ENCODE peak calls at places on chromosomes 4 and X, in nine cellular contexts. One of them, this sample, is unnamed.

GRCh38 chr4:57430706-57431105 is 320.5 kb upstream of the IGFBP7 start:
- DNase-seq in SW 1271: no peak
- DNase-seq in activated T-helper 1 cell treated with anti-CD3 and anti-CD28 coated beads, Interleukin-2, amount 50 U/mL, for 16 hours: no peak
- DNase-seq in NCI-H1436 treated with DMSO at 0.1 percent for 48 hours: no peak
- DNase-seq in amniotic epithelial cell: no peak
- DNase-seq in central memory CD4-positive, alpha-beta T cell: no peak
- DNase-seq in GM12891: no peak
- DNase-seq in psoas muscle: no peak
- DNase-seq in activated naive CD8-positive, alpha-beta T cell treated with anti-CD3 and anti-CD28 coated beads, Interleukin-2, amount 50 U/mL, for 24 hours: no peak
- DNase-seq in this sample: no peak

GRCh38 chr4:127196656-127197352 is 436.0 kb upstream of the INTU start:
- DNase-seq in psoas muscle: peak
- DNase-seq in activated naive CD8-positive, alpha-beta T cell treated with anti-CD3 and anti-CD28 coated beads, Interleukin-2, amount 50 U/mL, for 24 hours: no peak
- DNase-seq in NCI-H1436 treated with DMSO at 0.1 percent for 48 hours: no peak
- DNase-seq in central memory CD4-positive, alpha-beta T cell: no peak
- DNase-seq in amniotic epithelial cell: no peak
- DNase-seq in GM12891: no peak
- DNase-seq in activated T-helper 1 cell treated with anti-CD3 and anti-CD28 coated beads, Interleukin-2, amount 50 U/mL, for 16 hours: no peak
- DNase-seq in SW 1271: no peak
- DNase-seq in this sample: no peak

GRCh38 chrX:9340619-9341304 is 124.1 kb upstream of the TBL1X start:
- DNase-seq in activated naive CD8-positive, alpha-beta T cell treated with anti-CD3 and anti-CD28 coated beads, Interleukin-2, amount 50 U/mL, for 24 hours: no peak
- DNase-seq in psoas muscle: peak
- DNase-seq in GM12891: no peak
- DNase-seq in SW 1271: no peak
- DNase-seq in central memory CD4-positive, alpha-beta T cell: peak
- DNase-seq in activated T-helper 1 cell treated with anti-CD3 and anti-CD28 coated beads, Interleukin-2, amount 50 U/mL, for 16 hours: no peak
- DNase-seq in NCI-H1436 treated with DMSO at 0.1 percent for 48 hours: no peak
- DNase-seq in amniotic epithelial cell: peak
- DNase-seq in this sample: peak

GRCh38 chr4:98938386-98938785 is 9.5 kb upstream of the EIF4E start:
- DNase-seq in amniotic epithelial cell: no peak
- DNase-seq in NCI-H1436 treated with DMSO at 0.1 percent for 48 hours: no peak
- DNase-seq in GM12891: no peak
- DNase-seq in psoas muscle: no peak
- DNase-seq in activated naive CD8-positive, alpha-beta T cell treated with anti-CD3 and anti-CD28 coated beads, Interleukin-2, amount 50 U/mL, for 24 hours: no peak
- DNase-seq in SW 1271: no peak
- DNase-seq in central memory CD4-positive, alpha-beta T cell: no peak
- DNase-seq in activated T-helper 1 cell treated with anti-CD3 and anti-CD28 coated beads, Interleukin-2, amount 50 U/mL, for 16 hours: no peak
- DNase-seq in this sample: no peak

GRCh38 chr4:169649545-169650226 is 29.3 kb downstream of the CLCN3 start:
- DNase-seq in NCI-H1436 treated with DMSO at 0.1 percent for 48 hours: no peak
- DNase-seq in amniotic epithelial cell: peak
- DNase-seq in GM12891: no peak
- DNase-seq in central memory CD4-positive, alpha-beta T cell: no peak
- DNase-seq in SW 1271: no peak
- DNase-seq in activated naive CD8-positive, alpha-beta T cell treated with anti-CD3 and anti-CD28 coated beads, Interleukin-2, amount 50 U/mL, for 24 hours: no peak
- DNase-seq in psoas muscle: no peak
- DNase-seq in activated T-helper 1 cell treated with anti-CD3 and anti-CD28 coated beads, Interleukin-2, amount 50 U/mL, for 16 hours: no peak
- DNase-seq in this sample: no peak

GRCh38 chrX:95509474-95509873 is 1175.2 kb upstream of the DIAPH2 start:
- DNase-seq in activated naive CD8-positive, alpha-beta T cell treated with anti-CD3 and anti-CD28 coated beads, Interleukin-2, amount 50 U/mL, for 24 hours: no peak
- DNase-seq in psoas muscle: no peak
- DNase-seq in activated T-helper 1 cell treated with anti-CD3 and anti-CD28 coated beads, Interleukin-2, amount 50 U/mL, for 16 hours: no peak
- DNase-seq in NCI-H1436 treated with DMSO at 0.1 percent for 48 hours: no peak
- DNase-seq in amniotic epithelial cell: no peak
- DNase-seq in central memory CD4-positive, alpha-beta T cell: no peak
- DNase-seq in GM12891: no peak
- DNase-seq in SW 1271: no peak
- DNase-seq in this sample: no peak

GRCh38 chrX:72236841-72237240 is 2.0 kb downstream of the ERCC6L start:
- DNase-seq in central memory CD4-positive, alpha-beta T cell: no peak
- DNase-seq in GM12891: no peak
- DNase-seq in NCI-H1436 treated with DMSO at 0.1 percent for 48 hours: no peak
- DNase-seq in SW 1271: no peak
- DNase-seq in activated T-helper 1 cell treated with anti-CD3 and anti-CD28 coated beads, Interleukin-2, amount 50 U/mL, for 16 hours: no peak
- DNase-seq in psoas muscle: no peak
- DNase-seq in activated naive CD8-positive, alpha-beta T cell treated with anti-CD3 and anti-CD28 coated beads, Interleukin-2, amount 50 U/mL, for 24 hours: no peak
- DNase-seq in amniotic epithelial cell: no peak
- DNase-seq in this sample: no peak

GRCh38 chr4:38949416-38950051 is 81.9 kb downstream of the FAM114A1 start:
- DNase-seq in activated T-helper 1 cell treated with anti-CD3 and anti-CD28 coated beads, Interleukin-2, amount 50 U/mL, for 16 hours: no peak
- DNase-seq in central memory CD4-positive, alpha-beta T cell: peak
- DNase-seq in activated naive CD8-positive, alpha-beta T cell treated with anti-CD3 and anti-CD28 coated beads, Interleukin-2, amount 50 U/mL, for 24 hours: peak
- DNase-seq in psoas muscle: no peak
- DNase-seq in amniotic epithelial cell: peak
- DNase-seq in NCI-H1436 treated with DMSO at 0.1 percent for 48 hours: no peak
- DNase-seq in SW 1271: peak
- DNase-seq in GM12891: no peak
- DNase-seq in this sample: no peak

GRCh38 chrX:19846995-19847790 is 40.2 kb downstream of the SH3KBP1 start:
- DNase-seq in GM12891: no peak
- DNase-seq in NCI-H1436 treated with DMSO at 0.1 percent for 48 hours: no peak
- DNase-seq in activated T-helper 1 cell treated with anti-CD3 and anti-CD28 coated beads, Interleukin-2, amount 50 U/mL, for 16 hours: no peak
- DNase-seq in psoas muscle: no peak
- DNase-seq in activated naive CD8-positive, alpha-beta T cell treated with anti-CD3 and anti-CD28 coated beads, Interleukin-2, amount 50 U/mL, for 24 hours: peak
- DNase-seq in amniotic epithelial cell: peak
- DNase-seq in central memory CD4-positive, alpha-beta T cell: no peak
- DNase-seq in SW 1271: no peak
- DNase-seq in this sample: no peak

GRCh38 chr4:123340381-123340701 is 56.3 kb upstream of the SPRY1 start:
- DNase-seq in NCI-H1436 treated with DMSO at 0.1 percent for 48 hours: no peak
- DNase-seq in psoas muscle: no peak
- DNase-seq in central memory CD4-positive, alpha-beta T cell: no peak
- DNase-seq in activated T-helper 1 cell treated with anti-CD3 and anti-CD28 coated beads, Interleukin-2, amount 50 U/mL, for 16 hours: no peak
- DNase-seq in SW 1271: peak
- DNase-seq in activated naive CD8-positive, alpha-beta T cell treated with anti-CD3 and anti-CD28 coated beads, Interleukin-2, amount 50 U/mL, for 24 hours: no peak
- DNase-seq in amniotic epithelial cell: peak
- DNase-seq in GM12891: no peak
- DNase-seq in this sample: no peak

GRCh38 chrX:22060451-22060940 is 28.4 kb downstream of the PHEX start:
- DNase-seq in NCI-H1436 treated with DMSO at 0.1 percent for 48 hours: no peak
- DNase-seq in activated naive CD8-positive, alpha-beta T cell treated with anti-CD3 and anti-CD28 coated beads, Interleukin-2, amount 50 U/mL, for 24 hours: no peak
- DNase-seq in central memory CD4-positive, alpha-beta T cell: no peak
- DNase-seq in activated T-helper 1 cell treated with anti-CD3 and anti-CD28 coated beads, Interleukin-2, amount 50 U/mL, for 16 hours: no peak
- DNase-seq in SW 1271: peak
- DNase-seq in psoas muscle: no peak
- DNase-seq in amniotic epithelial cell: peak
- DNase-seq in GM12891: no peak
- DNase-seq in this sample: no peak

GRCh38 chrX:1582686-1583437 is 8.5 kb upstream of the AKAP17A start:
- DNase-seq in central memory CD4-positive, alpha-beta T cell: peak
- DNase-seq in activated T-helper 1 cell treated with anti-CD3 and anti-CD28 coated beads, Interleukin-2, amount 50 U/mL, for 16 hours: peak
- DNase-seq in NCI-H1436 treated with DMSO at 0.1 percent for 48 hours: no peak
- DNase-seq in activated naive CD8-positive, alpha-beta T cell treated with anti-CD3 and anti-CD28 coated beads, Interleukin-2, amount 50 U/mL, for 24 hours: peak
- DNase-seq in SW 1271: peak
- DNase-seq in psoas muscle: no peak
- DNase-seq in GM12891: no peak
- DNase-seq in amniotic epithelial cell: peak
- DNase-seq in this sample: no peak

GRCh38 chrX:69072486-69073006 is 92.7 kb downstream of the PJA1 start:
- DNase-seq in GM12891: no peak
- DNase-seq in central memory CD4-positive, alpha-beta T cell: no peak
- DNase-seq in SW 1271: no peak
- DNase-seq in activated T-helper 1 cell treated with anti-CD3 and anti-CD28 coated beads, Interleukin-2, amount 50 U/mL, for 16 hours: no peak
- DNase-seq in NCI-H1436 treated with DMSO at 0.1 percent for 48 hours: no peak
- DNase-seq in activated naive CD8-positive, alpha-beta T cell treated with anti-CD3 and anti-CD28 coated beads, Interleukin-2, amount 50 U/mL, for 24 hours: no peak
- DNase-seq in psoas muscle: no peak
- DNase-seq in amniotic epithelial cell: no peak
- DNase-seq in this sample: no peak

GRCh38 chr4:6017030-6017429 is 1.2 kb downstream of the C4orf50 start:
- DNase-seq in central memory CD4-positive, alpha-beta T cell: no peak
- DNase-seq in activated naive CD8-positive, alpha-beta T cell treated with anti-CD3 and anti-CD28 coated beads, Interleukin-2, amount 50 U/mL, for 24 hours: no peak
- DNase-seq in activated T-helper 1 cell treated with anti-CD3 and anti-CD28 coated beads, Interleukin-2, amount 50 U/mL, for 16 hours: no peak
- DNase-seq in GM12891: no peak
- DNase-seq in SW 1271: no peak
- DNase-seq in psoas muscle: no peak
- DNase-seq in NCI-H1436 treated with DMSO at 0.1 percent for 48 hours: no peak
- DNase-seq in amniotic epithelial cell: no peak
- DNase-seq in this sample: no peak

GRCh38 chr4:184370711-184371389 is 103.5 kb downstream of the IRF2 start:
- DNase-seq in psoas muscle: no peak
- DNase-seq in amniotic epithelial cell: peak
- DNase-seq in SW 1271: no peak
- DNase-seq in activated T-helper 1 cell treated with anti-CD3 and anti-CD28 coated beads, Interleukin-2, amount 50 U/mL, for 16 hours: no peak
- DNase-seq in NCI-H1436 treated with DMSO at 0.1 percent for 48 hours: no peak
- DNase-seq in activated naive CD8-positive, alpha-beta T cell treated with anti-CD3 and anti-CD28 coated beads, Interleukin-2, amount 50 U/mL, for 24 hours: no peak
- DNase-seq in central memory CD4-positive, alpha-beta T cell: no peak
- DNase-seq in GM12891: no peak
- DNase-seq in this sample: no peak

This sample was measured in neural progenitor cell.